ENCODE peak calls at places on chromosomes 6 and 20, in nine cellular contexts. Y, G, M, E, Q, V, W, P and Z are unnamed samples.

GRCh38 chr20:59171986-59172385 is 8.4 kb downstream of the ZNF831 start:
- DNase-seq in M (no peak), E (no peak), Y (no peak), G (no peak), W (no peak), V (no peak), Q (no peak), P (no peak), Z (no peak)

GRCh38 chr6:45422541-45423110 is 44.9 kb upstream of the SUPT3H start:
- DNase-seq in Y (peak; percentile 55), W (no peak), V (peak; percentile 62), M (peak; percentile 36), G (peak; percentile 78), P (no peak), E (no peak), Q (no peak), Z (peak; percentile 91)

GRCh38 chr6:81401970-81402690 is 350.4 kb downstream of the TENT5A start:
- DNase-seq in M (no peak), Q (no peak), E (no peak), V (no peak), P (no peak), Y (peak; percentile 52), G (no peak), W (no peak), Z (no peak)

GRCh38 chr6:5302220-5302946 is 41.1 kb downstream of the FARS2 start:
- DNase-seq in V (peak; percentile 43), P (no peak), Q (no peak), M (no peak), W (no peak), Y (peak; percentile 8), E (no peak), G (no peak), Z (no peak)

GRCh38 chr6:141208101-141208500 is 924.6 kb upstream of the GJE1 start:
- DNase-seq in E (no peak), V (no peak), W (no peak), P (no peak), M (no peak), Y (no peak), Q (no peak), G (no peak), Z (no peak)

GRCh38 chr6:155495011-155495768 is 39.6 kb upstream of the NOX3 start:
- DNase-seq in G (peak; percentile 80), V (peak; percentile 80), M (no peak), E (no peak), Y (peak; percentile 92), W (peak; percentile 59), Q (peak; percentile 25), P (no peak), Z (no peak)

GRCh38 chr6:72589096-72589495 is 32.8 kb upstream of the KCNQ5 start:
- DNase-seq in P (no peak), E (no peak), G (no peak), Y (peak; percentile 11), V (no peak), Q (no peak), W (no peak), M (no peak), Z (no peak)

GRCh38 chr6:12012566-12013367 is 655 bp downstream of the HIVEP1 start:
- DNase-seq in E (peak; percentile 81), P (no peak), Q (peak; percentile 61), W (peak; percentile 79), G (peak; percentile 84), V (peak; percentile 74), Y (peak; percentile 95), M (peak; percentile 64), Z (peak; percentile 93)

GRCh38 chr20:45972500-45973183 is 639 bp upstream of the ZNF335 start:
- DNase-seq in V (no peak), P (no peak), Y (no peak), M (no peak), Q (no peak), E (no peak), W (no peak), G (peak; percentile 65), Z (peak; percentile 97)

GRCh38 chr20:45969712-45970634 is 2.0 kb downstream of the ZNF335 start:
- DNase-seq in Q (no peak), M (no peak), W (no peak), E (peak; percentile 54), Y (peak; percentile 64), G (peak; percentile 57), P (no peak), V (no peak), Z (peak; percentile 75)

GRCh38 chr20:45971425-45971674 is 653 bp downstream of the ZNF335 start:
- DNase-seq in M (no peak), W (no peak), Y (no peak), P (peak; percentile 52), E (no peak), Q (no peak), V (no peak), G (no peak), Z (no peak)

GRCh38 chr20:45970646-45971424 is 1.2 kb downstream of the ZNF335 start:
- DNase-seq in Y (peak; percentile 19), G (no peak), M (peak; percentile 30), E (no peak), W (no peak), Q (peak; percentile 43), V (no peak), P (no peak), Z (peak; percentile 93)

DNA sequence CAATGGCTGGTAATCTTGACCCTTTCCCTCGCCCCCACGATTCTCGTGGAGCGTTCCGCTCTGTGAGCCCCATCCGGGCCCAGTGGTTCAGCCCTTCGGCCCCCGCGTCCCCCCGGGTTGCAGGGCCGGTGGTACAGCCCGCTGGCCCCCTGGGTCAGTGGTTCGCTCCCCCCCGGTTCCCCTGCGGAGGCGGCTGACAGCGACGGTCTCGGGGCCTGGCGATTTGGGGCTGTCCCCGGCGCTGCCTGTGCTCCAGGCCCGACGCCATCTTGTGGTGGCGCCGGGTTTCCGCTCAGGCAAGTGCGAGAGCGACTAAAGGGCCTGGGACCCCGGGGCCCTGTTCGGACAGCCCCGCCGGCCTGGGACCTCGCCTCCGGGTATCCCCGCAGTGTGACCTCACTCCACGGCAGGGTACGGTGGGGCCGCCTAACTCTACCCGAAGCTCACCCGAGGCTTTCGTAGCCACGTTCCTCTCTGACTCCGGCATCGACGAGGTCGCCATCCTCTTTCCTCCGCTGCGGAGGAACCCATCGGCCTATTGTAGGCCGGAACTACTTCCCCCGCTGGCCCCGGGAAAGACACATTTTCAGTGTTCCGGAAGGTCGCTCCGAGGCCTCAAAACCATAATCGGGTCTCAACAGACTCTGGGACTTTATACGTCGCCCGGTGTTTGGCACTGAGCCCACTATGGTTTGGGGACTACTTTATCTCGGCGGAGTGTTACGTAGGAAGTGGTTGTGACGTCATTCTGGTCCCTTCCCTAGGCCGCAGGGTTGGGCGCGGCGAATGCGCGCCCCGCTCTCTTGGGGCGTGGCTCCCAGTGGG is at the start of gene ZNF335:
- DNase-seq in P (peak; percentile 87), W (peak; percentile 96), Y (peak; percentile 96), Q (peak; percentile 90), G (peak; percentile 98), E (peak; percentile 88), M (peak; percentile 95), V (peak; percentile 98), Z (peak; percentile 99)
- TF ChIP-seq POLR2A in P (no peak), W (no peak), Y (peak; percentile 96), Q (peak; percentile 44), G (peak; percentile 49), E (peak; percentile 62), M (no peak), V (peak; percentile 64), Z (peak; percentile 55)

DNA sequence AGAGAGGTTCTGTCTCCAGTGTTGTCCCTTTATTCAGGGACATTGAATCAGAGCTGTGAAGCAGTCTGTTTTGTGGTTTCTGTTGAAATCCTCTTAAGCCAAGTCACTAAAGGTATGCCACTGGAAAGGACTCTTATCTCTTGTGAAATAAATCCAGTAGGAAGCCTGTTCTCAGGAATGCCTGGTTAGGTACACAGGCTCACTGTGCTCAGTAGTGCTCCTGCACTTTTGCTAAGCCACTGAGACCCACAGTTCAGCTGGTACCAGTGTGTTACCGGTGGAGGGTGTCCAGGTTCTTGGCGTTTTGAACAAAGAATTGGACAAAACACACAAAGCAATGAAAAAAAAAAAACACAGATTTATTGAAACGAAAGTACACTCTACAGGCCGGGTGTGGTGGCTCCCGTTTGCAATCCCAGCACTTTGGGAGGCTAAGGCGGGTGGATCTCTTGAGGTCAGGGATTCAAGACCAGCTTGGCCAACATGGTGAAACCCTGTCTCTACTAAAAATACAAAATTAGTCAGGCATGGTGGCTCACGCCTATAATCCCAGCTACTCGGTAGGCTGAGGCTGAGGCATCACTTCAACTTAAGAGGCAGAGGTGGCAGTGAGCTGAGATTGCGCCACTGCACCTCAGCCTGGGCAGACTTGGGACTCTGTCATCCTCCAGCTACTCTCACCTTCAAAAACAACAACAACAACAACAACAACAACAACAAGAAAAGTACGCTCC is 186.1 kb downstream of the JARID2 start:
- DNase-seq in W (no peak), P (no peak), E (no peak), G (no peak), V (no peak), Y (peak; percentile 59), Q (no peak), M (no peak), Z (no peak)
- TF ChIP-seq POLR2A in W (no peak), P (no peak), E (no peak), G (no peak), V (no peak), Y (no peak), Q (no peak), M (no peak), Z (no peak)

DNA sequence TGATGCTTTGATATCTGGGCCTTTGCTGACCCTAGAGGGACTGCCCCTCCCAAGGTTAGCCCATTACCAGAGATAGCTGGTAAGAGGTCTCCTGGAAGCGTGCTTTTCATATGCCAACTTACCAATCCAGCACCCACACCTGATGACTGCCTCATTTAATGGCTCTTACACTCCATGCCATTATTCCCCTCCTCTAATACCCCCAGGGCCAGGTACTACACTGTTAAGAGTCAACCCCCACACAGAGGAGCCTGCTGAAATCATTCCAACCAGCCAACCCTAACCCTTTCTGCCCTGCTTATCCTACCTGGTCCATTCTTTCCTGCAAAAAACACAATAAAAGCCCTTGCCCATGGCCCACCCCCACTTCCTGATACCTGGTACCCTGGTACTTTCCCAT is 736.8 kb upstream of the SLC35B3 start:
- DNase-seq in V (no peak), E (no peak), Q (no peak), W (no peak), M (no peak), Y (no peak), P (no peak), G (no peak), Z (no peak)
- TF ChIP-seq POLR2A in V (no peak), E (no peak), Q (no peak), W (no peak), M (no peak), Y (no peak), P (no peak), G (no peak), Z (no peak)

GRCh38 chr6:28895131-28895812 is 28.5 kb downstream of the TRIM27 start:
- DNase-seq in Q (peak; percentile 92), Y (peak; percentile 95), M (peak; percentile 93), W (peak; percentile 87), P (peak; percentile 71), E (peak; percentile 84), V (peak; percentile 93), G (peak; percentile 97), Z (peak; percentile 94)
- TF ChIP-seq POLR2A in Q (peak; percentile 48), Y (peak; percentile 69), M (no peak), W (peak; percentile 80), P (no peak), E (peak; percentile 49), V (peak; percentile 58), G (peak; percentile 64), Z (no peak)

GRCh38 chr6:25652007-25652515 is at the start of gene SCGN:
- DNase-seq in G (no peak), Y (peak; percentile 36), V (peak; percentile 73), P (no peak), M (peak; percentile 57), Q (peak; percentile 39), W (peak; percentile 89), E (no peak), Z (no peak)
- TF ChIP-seq POLR2A in G (no peak), Y (no peak), V (no peak), P (no peak), M (no peak), Q (no peak), W (no peak), E (no peak), Z (no peak)

GRCh38 chr20:63520939-63521601 is 505 bp downstream of the PPDPF start:
- DNase-seq in M (peak; percentile 89), P (no peak), W (peak; percentile 79), G (peak; percentile 83), V (peak; percentile 86), Q (peak; percentile 51), Y (peak; percentile 53), E (peak; percentile 75), Z (peak; percentile 94)
- TF ChIP-seq POLR2A in M (no peak), P (no peak), W (no peak), G (no peak), V (no peak), Q (no peak), Y (no peak), E (no peak), Z (no peak)